ENCODE peak calls at places on chromosomes 16 and 17, in seven cellular contexts. One of them, this sample, is unnamed.

GRCh38 chr17:14780116-14780515 is 479.2 kb downstream of the HS3ST3B1 start:
- DNase-seq in cardiac muscle cell: no peak
- DNase-seq in lower leg skin: no peak
- DNase-seq in skeletal muscle cell: no peak
- DNase-seq in stomach: no peak
- DNase-seq in adipocyte: no peak
- DNase-seq in bronchial epithelial cell: no peak
- DNase-seq in this sample: no peak

GRCh38 chr16:47565454-47565853 is 104.3 kb downstream of the PHKB start:
- DNase-seq in cardiac muscle cell: no peak
- DNase-seq in lower leg skin: peak
- DNase-seq in skeletal muscle cell: peak
- DNase-seq in stomach: no peak
- DNase-seq in adipocyte: no peak
- DNase-seq in bronchial epithelial cell: peak
- DNase-seq in this sample: no peak

GRCh38 chr16:17068524-17068923 is 402.2 kb downstream of the XYLT1 start:
- DNase-seq in cardiac muscle cell: no peak
- DNase-seq in lower leg skin: no peak
- DNase-seq in skeletal muscle cell: no peak
- DNase-seq in stomach: no peak
- DNase-seq in adipocyte: no peak
- DNase-seq in bronchial epithelial cell: no peak
- DNase-seq in this sample: no peak

GRCh38 chr17:30793282-30793977 is 31.1 kb downstream of the CRLF3 start:
- DNase-seq in cardiac muscle cell: no peak
- DNase-seq in lower leg skin: no peak
- DNase-seq in skeletal muscle cell: no peak
- DNase-seq in stomach: no peak
- DNase-seq in adipocyte: no peak
- DNase-seq in bronchial epithelial cell: no peak
- DNase-seq in this sample: no peak

GRCh38 chr17:59361386-59361785 is 29.9 kb downstream of the YPEL2 start:
- DNase-seq in cardiac muscle cell: no peak
- DNase-seq in lower leg skin: no peak
- DNase-seq in skeletal muscle cell: peak
- DNase-seq in stomach: no peak
- DNase-seq in adipocyte: peak
- DNase-seq in bronchial epithelial cell: no peak
- DNase-seq in this sample: peak

GRCh38 chr16:89586853-89587252 is 11.3 kb downstream of the CPNE7 start:
- DNase-seq in cardiac muscle cell: no peak
- DNase-seq in lower leg skin: no peak
- DNase-seq in skeletal muscle cell: no peak
- DNase-seq in stomach: peak
- DNase-seq in adipocyte: peak
- DNase-seq in bronchial epithelial cell: no peak
- DNase-seq in this sample: no peak

GRCh38 chr16:678858-679807 is 1.1 kb upstream of the STUB1 start:
- DNase-seq in cardiac muscle cell: peak
- DNase-seq in lower leg skin: peak
- DNase-seq in skeletal muscle cell: no peak
- DNase-seq in stomach: peak
- DNase-seq in adipocyte: peak
- DNase-seq in bronchial epithelial cell: no peak
- DNase-seq in this sample: no peak

GRCh38 chr17:17888821-17889220 is 52.0 kb upstream of the SREBF1 start:
- DNase-seq in cardiac muscle cell: no peak
- DNase-seq in lower leg skin: no peak
- DNase-seq in skeletal muscle cell: no peak
- DNase-seq in stomach: no peak
- DNase-seq in adipocyte: no peak
- DNase-seq in bronchial epithelial cell: no peak
- DNase-seq in this sample: no peak

GRCh38 chr17:17445925-17446665 is 30.7 kb upstream of the MED9 start:
- DNase-seq in cardiac muscle cell: no peak
- DNase-seq in lower leg skin: peak
- DNase-seq in skeletal muscle cell: peak
- DNase-seq in stomach: peak
- DNase-seq in adipocyte: peak
- DNase-seq in bronchial epithelial cell: peak
- DNase-seq in this sample: peak

GRCh38 chr16:23695756-23696155 is 17.1 kb downstream of the PLK1 start:
- DNase-seq in cardiac muscle cell: no peak
- DNase-seq in lower leg skin: no peak
- DNase-seq in skeletal muscle cell: no peak
- DNase-seq in stomach: no peak
- DNase-seq in adipocyte: no peak
- DNase-seq in bronchial epithelial cell: no peak
- DNase-seq in this sample: no peak

GRCh38 chr16:15897834-15898254 is 9.4 kb upstream of the CEP20 start:
- DNase-seq in cardiac muscle cell: no peak
- DNase-seq in lower leg skin: no peak
- DNase-seq in skeletal muscle cell: peak
- DNase-seq in stomach: no peak
- DNase-seq in adipocyte: peak
- DNase-seq in bronchial epithelial cell: peak
- DNase-seq in this sample: no peak

GRCh38 chr17:45127583-45128300 is 4.6 kb downstream of the PLCD3 start:
- DNase-seq in cardiac muscle cell: peak
- DNase-seq in lower leg skin: no peak
- DNase-seq in skeletal muscle cell: no peak
- DNase-seq in stomach: peak
- DNase-seq in adipocyte: peak
- DNase-seq in bronchial epithelial cell: peak
- DNase-seq in this sample: no peak

GRCh38 chr16:67014641-67015315 is 14.2 kb upstream of the CBFB start:
- DNase-seq in cardiac muscle cell: no peak
- DNase-seq in lower leg skin: no peak
- DNase-seq in skeletal muscle cell: no peak
- DNase-seq in stomach: no peak
- DNase-seq in adipocyte: no peak
- DNase-seq in bronchial epithelial cell: no peak
- DNase-seq in this sample: no peak

GRCh38 chr17:7835818-7836595 is 2.0 kb downstream of the KDM6B start:
- DNase-seq in cardiac muscle cell: no peak
- DNase-seq in lower leg skin: no peak
- DNase-seq in skeletal muscle cell: no peak
- DNase-seq in stomach: peak
- DNase-seq in adipocyte: peak
- DNase-seq in bronchial epithelial cell: peak
- DNase-seq in this sample: no peak

GRCh38 chr16:1276580-1276878 is 20.7 kb downstream of the TPSD1 start:
- DNase-seq in cardiac muscle cell: no peak
- DNase-seq in lower leg skin: no peak
- DNase-seq in skeletal muscle cell: no peak
- DNase-seq in stomach: no peak
- DNase-seq in adipocyte: no peak
- DNase-seq in bronchial epithelial cell: no peak
- DNase-seq in this sample: no peak

GRCh38 chr17:50501054-50501453 is 7.2 kb upstream of the MYCBPAP start:
- DNase-seq in cardiac muscle cell: peak
- DNase-seq in lower leg skin: no peak
- DNase-seq in skeletal muscle cell: no peak
- DNase-seq in stomach: peak
- DNase-seq in adipocyte: peak
- DNase-seq in bronchial epithelial cell: no peak
- DNase-seq in this sample: no peak

GRCh38 chr17:50593321-50593720 is 32.8 kb downstream of the CACNA1G start:
- DNase-seq in cardiac muscle cell: peak
- DNase-seq in lower leg skin: no peak
- DNase-seq in skeletal muscle cell: no peak
- DNase-seq in stomach: peak
- DNase-seq in adipocyte: no peak
- DNase-seq in bronchial epithelial cell: no peak
- DNase-seq in this sample: no peak

GRCh38 chr17:35002876-35003551 is 22.7 kb downstream of the LIG3 start:
- DNase-seq in cardiac muscle cell: no peak
- DNase-seq in lower leg skin: no peak
- DNase-seq in skeletal muscle cell: no peak
- DNase-seq in stomach: peak
- DNase-seq in adipocyte: peak
- DNase-seq in bronchial epithelial cell: no peak
- DNase-seq in this sample: no peak

GRCh38 chr17:83031321-83031945 is 48.0 kb upstream of the METRNL start:
- DNase-seq in cardiac muscle cell: no peak
- DNase-seq in lower leg skin: no peak
- DNase-seq in skeletal muscle cell: no peak
- DNase-seq in stomach: peak
- DNase-seq in adipocyte: no peak
- DNase-seq in bronchial epithelial cell: no peak
- DNase-seq in this sample: no peak

GRCh38 chr17:35612924-35613521 is 25.9 kb downstream of the AP2B1 start:
- DNase-seq in cardiac muscle cell: peak
- DNase-seq in lower leg skin: peak
- DNase-seq in skeletal muscle cell: peak
- DNase-seq in stomach: peak
- DNase-seq in adipocyte: peak
- DNase-seq in bronchial epithelial cell: peak
- DNase-seq in this sample: peak

GRCh38 chr16:53991181-53992056 is 287.5 kb downstream of the FTO start:
- DNase-seq in cardiac muscle cell: no peak
- DNase-seq in lower leg skin: no peak
- DNase-seq in skeletal muscle cell: peak
- DNase-seq in stomach: peak
- DNase-seq in adipocyte: peak
- DNase-seq in bronchial epithelial cell: no peak
- DNase-seq in this sample: no peak

GRCh38 chr16:8678068-8678927 is 3.9 kb downstream of the ABAT start:
- DNase-seq in cardiac muscle cell: no peak
- DNase-seq in lower leg skin: no peak
- DNase-seq in skeletal muscle cell: peak
- DNase-seq in stomach: no peak
- DNase-seq in adipocyte: peak
- DNase-seq in bronchial epithelial cell: peak
- DNase-seq in this sample: peak

GRCh38 chr17:14302421-14303099 is 1.7 kb downstream of the HS3ST3B1 start:
- DNase-seq in cardiac muscle cell: peak
- DNase-seq in lower leg skin: peak
- DNase-seq in skeletal muscle cell: no peak
- DNase-seq in stomach: peak
- DNase-seq in adipocyte: peak
- DNase-seq in bronchial epithelial cell: peak
- DNase-seq in this sample: no peak

GRCh38 chr17:13671341-13671740 is 69.6 kb upstream of the HS3ST3A1 start:
- DNase-seq in cardiac muscle cell: no peak
- DNase-seq in lower leg skin: no peak
- DNase-seq in skeletal muscle cell: no peak
- DNase-seq in stomach: no peak
- DNase-seq in adipocyte: no peak
- DNase-seq in bronchial epithelial cell: no peak
- DNase-seq in this sample: no peak

GRCh38 chr16:2271848-2272461 is 4.0 kb upstream of the RNPS1 start:
- DNase-seq in cardiac muscle cell: no peak
- DNase-seq in lower leg skin: no peak
- DNase-seq in skeletal muscle cell: no peak
- DNase-seq in stomach: no peak
- DNase-seq in adipocyte: no peak
- DNase-seq in bronchial epithelial cell: no peak
- DNase-seq in this sample: no peak

GRCh38 chr17:45311762-45312476 is 4.9 kb downstream of the MAP3K14 start:
- DNase-seq in cardiac muscle cell: peak
- DNase-seq in lower leg skin: no peak
- DNase-seq in skeletal muscle cell: no peak
- DNase-seq in stomach: peak
- DNase-seq in adipocyte: no peak
- DNase-seq in bronchial epithelial cell: peak
- DNase-seq in this sample: no peak

GRCh38 chr16:20956319-20956718 is 55.7 kb downstream of the LYRM1 start:
- DNase-seq in cardiac muscle cell: no peak
- DNase-seq in lower leg skin: no peak
- DNase-seq in skeletal muscle cell: no peak
- DNase-seq in stomach: no peak
- DNase-seq in adipocyte: peak
- DNase-seq in bronchial epithelial cell: no peak
- DNase-seq in this sample: peak

GRCh38 chr16:87062569-87063442 is 254.4 kb downstream of the C16orf95 start:
- DNase-seq in cardiac muscle cell: peak
- DNase-seq in lower leg skin: no peak
- DNase-seq in skeletal muscle cell: no peak
- DNase-seq in stomach: peak
- DNase-seq in adipocyte: peak
- DNase-seq in bronchial epithelial cell: peak
- DNase-seq in this sample: no peak
- H3K4me3 ChIP-seq in cardiac muscle cell: peak
- H3K4me3 ChIP-seq in lower leg skin: no peak
- H3K4me3 ChIP-seq in skeletal muscle cell: peak
- H3K4me3 ChIP-seq in stomach: peak
- H3K4me3 ChIP-seq in adipocyte: peak
- H3K4me3 ChIP-seq in bronchial epithelial cell: no peak
- H3K4me3 ChIP-seq in this sample: peak

GRCh38 chr17:79261361-79262072 is 186.9 kb downstream of the ENGASE start:
- DNase-seq in cardiac muscle cell: no peak
- DNase-seq in lower leg skin: no peak
- DNase-seq in skeletal muscle cell: no peak
- DNase-seq in stomach: no peak
- DNase-seq in adipocyte: no peak
- DNase-seq in bronchial epithelial cell: no peak
- DNase-seq in this sample: no peak
- H3K4me3 ChIP-seq in cardiac muscle cell: no peak
- H3K4me3 ChIP-seq in lower leg skin: no peak
- H3K4me3 ChIP-seq in skeletal muscle cell: no peak
- H3K4me3 ChIP-seq in stomach: no peak
- H3K4me3 ChIP-seq in adipocyte: no peak
- H3K4me3 ChIP-seq in bronchial epithelial cell: no peak
- H3K4me3 ChIP-seq in this sample: no peak

DNA sequence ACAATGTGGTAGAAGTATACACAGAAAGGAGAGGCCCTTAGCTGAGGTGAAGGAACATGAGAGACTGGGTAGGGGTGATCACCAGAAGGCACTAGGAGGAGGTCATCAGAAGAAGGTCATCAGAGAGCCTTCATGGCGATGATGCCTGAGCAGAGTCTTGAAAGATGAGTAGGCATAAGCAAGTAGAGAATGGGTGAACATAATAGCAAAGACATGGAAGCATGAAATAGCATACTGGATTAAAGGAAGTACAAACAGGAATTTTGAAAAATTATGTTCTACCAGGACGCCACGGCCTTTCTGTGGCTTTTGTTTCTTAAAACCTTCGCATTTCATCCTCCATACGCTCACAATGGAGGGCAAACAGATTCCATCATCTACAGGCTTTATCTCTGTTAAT is 2.9 kb downstream of the IKZF3 start:
- DNase-seq in cardiac muscle cell: no peak
- DNase-seq in lower leg skin: no peak
- DNase-seq in skeletal muscle cell: no peak
- DNase-seq in stomach: no peak
- DNase-seq in adipocyte: no peak
- DNase-seq in bronchial epithelial cell: no peak
- DNase-seq in this sample: no peak
- H3K4me3 ChIP-seq in cardiac muscle cell: no peak
- H3K4me3 ChIP-seq in lower leg skin: no peak
- H3K4me3 ChIP-seq in skeletal muscle cell: no peak
- H3K4me3 ChIP-seq in stomach: no peak
- H3K4me3 ChIP-seq in adipocyte: no peak
- H3K4me3 ChIP-seq in bronchial epithelial cell: no peak
- H3K4me3 ChIP-seq in this sample: no peak

DNA sequence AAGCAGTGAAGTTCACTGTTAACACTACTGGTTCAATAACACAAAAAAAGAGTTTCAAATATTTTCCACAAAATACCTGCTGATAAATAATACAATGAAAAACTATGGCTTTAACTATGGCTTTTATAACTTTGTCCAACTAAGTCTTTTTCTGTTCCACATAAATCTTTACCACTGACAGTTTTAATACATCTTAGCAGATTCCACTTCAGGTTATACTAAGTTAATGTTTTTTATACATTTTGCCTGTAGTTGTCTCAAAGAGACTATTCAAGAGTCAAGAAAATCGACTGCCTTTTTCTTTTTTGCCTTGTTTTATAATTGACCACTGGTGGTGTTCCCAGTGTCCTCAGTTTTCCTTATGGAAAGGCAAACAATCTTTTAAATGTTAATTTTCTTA is 379.7 kb upstream of the PMFBP1 start:
- DNase-seq in cardiac muscle cell: no peak
- DNase-seq in lower leg skin: no peak
- DNase-seq in skeletal muscle cell: no peak
- DNase-seq in stomach: no peak
- DNase-seq in adipocyte: no peak
- DNase-seq in bronchial epithelial cell: no peak
- DNase-seq in this sample: no peak
- H3K4me3 ChIP-seq in cardiac muscle cell: no peak
- H3K4me3 ChIP-seq in lower leg skin: no peak
- H3K4me3 ChIP-seq in skeletal muscle cell: no peak
- H3K4me3 ChIP-seq in stomach: no peak
- H3K4me3 ChIP-seq in adipocyte: no peak
- H3K4me3 ChIP-seq in bronchial epithelial cell: no peak
- H3K4me3 ChIP-seq in this sample: no peak